ENCODE peak calls at places on chromosomes 12 and 14, in nine cellular contexts. A is B cell; N is SW480; V is AG08396; X is NCI-H524 treated with DMSO at 0.1 percent for 48 hours; O is CD8-positive, alpha-beta memory T cell; R is frontal cortex; G is hippocampal formation; I is Jurkat, Clone E6-1. M is an unnamed sample.

GRCh38 chr14:106605548-106606448 is 1079.4 kb downstream of the TMEM121 start:
- DNase-seq in X (no peak), O (peak; percentile 62), V (no peak), N (peak; percentile 58), R (no peak), A (peak; percentile 79), G (no peak), I (peak; percentile 86), M (peak; percentile 53)

GRCh38 chr12:4769073-4769472 is 48.9 kb downstream of the GALNT8 start:
- DNase-seq in G (no peak), N (no peak), R (no peak), A (no peak), X (no peak), I (no peak), V (no peak), O (no peak), M (no peak)

GRCh38 chr14:88476375-88476774 is 78.4 kb downstream of the PTPN21 start:
- DNase-seq in I (no peak), R (no peak), O (no peak), X (no peak), A (no peak), N (no peak), G (no peak), V (no peak), M (no peak)

GRCh38 chr12:47767197-47767724 is 5.8 kb upstream of the SLC48A1 start:
- DNase-seq in N (peak; percentile 76), O (peak; percentile 59), V (no peak), G (peak; percentile 52), X (no peak), I (peak; percentile 61), R (no peak), A (peak; percentile 63), M (peak; percentile 79)

GRCh38 chr12:123106640-123107359 is 44.1 kb downstream of the PITPNM2 start:
- DNase-seq in X (no peak), R (no peak), I (peak; percentile 39), A (peak; percentile 56), N (peak; percentile 66), V (no peak), G (no peak), O (peak; percentile 35), M (no peak)

GRCh38 chr12:92955997-92956663 is 27.0 kb upstream of the EEA1 start:
- DNase-seq in O (no peak), X (no peak), A (no peak), R (no peak), G (no peak), V (peak; percentile 12), N (no peak), I (no peak), M (no peak)

GRCh38 chr14:103872492-103873113 is 25.2 kb upstream of the PPP1R13B start:
- DNase-seq in I (no peak), A (peak; percentile 62), N (no peak), X (no peak), R (no peak), V (no peak), G (no peak), O (no peak), M (no peak)

GRCh38 chr14:68141531-68142088 is 322.0 kb downstream of the RAD51B start:
- DNase-seq in N (peak; percentile 49), V (no peak), I (no peak), X (no peak), R (no peak), G (no peak), A (no peak), O (no peak), M (no peak)

GRCh38 chr12:95637471-95638155 is 86.3 kb upstream of the USP44 start:
- DNase-seq in I (no peak), R (no peak), O (no peak), N (no peak), G (no peak), A (no peak), X (peak; percentile 12), V (peak; percentile 34), M (no peak)

GRCh38 chr12:94677778-94678177 is 27.4 kb upstream of the TMCC3 start:
- DNase-seq in X (no peak), N (no peak), A (no peak), I (no peak), V (no peak), G (no peak), O (peak; percentile 4), R (no peak), M (no peak)

GRCh38 chr12:53047221-53048032 is 2.4 kb upstream of the TNS2 start:
- DNase-seq in N (peak; percentile 81), X (no peak), R (peak; percentile 88), I (peak; percentile 29), O (peak; percentile 66), A (peak; percentile 99), V (peak; percentile 90), G (peak; percentile 79), M (peak; percentile 70)

GRCh38 chr12:55797068-55797467 is 20.5 kb downstream of the SARNP start:
- DNase-seq in O (no peak), I (peak; percentile 27), A (peak; percentile 19), N (peak; percentile 26), R (peak; percentile 38), X (peak; percentile 3), V (peak; percentile 36), G (peak; percentile 3), M (no peak)

GRCh38 chr14:61355892-61356325 is 34.5 kb downstream of the PRKCH start:
- DNase-seq in A (no peak), X (no peak), N (peak; percentile 53), I (no peak), O (no peak), R (no peak), V (peak; percentile 31), G (no peak), M (peak; percentile 85)

GRCh38 chr14:101209594-101209993 is 306.1 kb upstream of the RTL1 start:
- DNase-seq in G (no peak), A (no peak), V (no peak), N (no peak), R (no peak), I (no peak), O (no peak), X (no peak), M (no peak)

GRCh38 chr12:48925218-48925871 is at the start of gene FKBP11:
- DNase-seq in N (peak; percentile 68), X (no peak), I (peak; percentile 35), V (peak; percentile 76), R (peak; percentile 65), A (peak; percentile 79), O (peak; percentile 87), G (peak; percentile 6), M (peak; percentile 62)

GRCh38 chr12:3752096-3752709 is 706 bp downstream of the CRACR2A start:
- DNase-seq in A (peak; percentile 70), I (peak; percentile 69), N (peak; percentile 77), O (peak; percentile 74), V (peak; percentile 47), X (no peak), R (peak; percentile 20), G (no peak), M (no peak)

GRCh38 chr12:13635709-13636108 is 345.7 kb downstream of the GRIN2B start:
- DNase-seq in X (no peak), G (no peak), A (no peak), O (no peak), V (no peak), N (no peak), R (no peak), I (no peak), M (no peak)

GRCh38 chr14:69087061-69087461 is 65.9 kb downstream of the DCAF5 start:
- DNase-seq in X (no peak), I (no peak), R (no peak), N (no peak), V (no peak), O (no peak), G (no peak), A (no peak), M (no peak)

GRCh38 chr12:13120431-13120830 is 17.0 kb upstream of the GSG1 start:
- DNase-seq in N (no peak), V (no peak), O (no peak), G (no peak), A (no peak), X (no peak), I (no peak), R (no peak), M (no peak)

GRCh38 chr14:37116933-37117844 is 55.2 kb downstream of the SLC25A21 start:
- DNase-seq in R (no peak), V (peak; percentile 18), A (no peak), N (no peak), G (no peak), X (peak; percentile 47), O (no peak), I (no peak), M (no peak)

GRCh38 chr12:108063192-108063591 is 65.9 kb upstream of the WSCD2 start:
- DNase-seq in X (no peak), O (no peak), A (no peak), G (no peak), R (no peak), N (peak; percentile 13), I (peak; percentile 24), V (no peak), M (no peak)

GRCh38 chr12:88698471-88698870 is 118.2 kb upstream of the KITLG start:
- DNase-seq in R (no peak), X (no peak), N (no peak), V (no peak), O (no peak), A (no peak), G (no peak), I (no peak), M (no peak)

GRCh38 chr12:52197371-52198231 is 5.8 kb upstream of the KRT80 start:
- DNase-seq in G (no peak), V (no peak), I (no peak), O (no peak), A (no peak), R (no peak), N (peak; percentile 72), X (no peak), M (no peak)

GRCh38 chr14:22159049-22159448 is 430.0 kb downstream of the DAD1 start:
- DNase-seq in N (peak; percentile 52), I (no peak), G (no peak), O (no peak), X (no peak), V (no peak), R (no peak), A (no peak), M (peak; percentile 41)

GRCh38 chr14:99744199-99744872 is 48.9 kb upstream of the EML1 start:
- DNase-seq in R (no peak), N (no peak), I (no peak), G (no peak), V (no peak), X (no peak), O (no peak), A (no peak), M (no peak)

GRCh38 chr12:22453511-22453910 is 90.8 kb downstream of the C2CD5 start:
- DNase-seq in G (no peak), V (no peak), A (no peak), O (no peak), R (no peak), I (no peak), X (no peak), N (no peak), M (no peak)

GRCh38 chr12:29783773-29784666 is at the start of gene TMTC1:
- DNase-seq in R (peak; percentile 79), G (peak; percentile 71), I (no peak), V (peak; percentile 92), A (no peak), O (no peak), X (no peak), N (no peak), M (peak; percentile 44)

GRCh38 chr12:124720687-124721500 is 142.8 kb downstream of the SCARB1 start:
- DNase-seq in X (peak; percentile 49), G (peak; percentile 22), N (no peak), I (no peak), R (peak; percentile 56), A (no peak), V (no peak), O (no peak), M (no peak)

GRCh38 chr12:68498736-68499135 is 112.0 kb upstream of the RAP1B start:
- DNase-seq in V (no peak), O (no peak), N (no peak), G (no peak), I (no peak), A (no peak), X (no peak), R (no peak), M (no peak)

GRCh38 chr14:61342486-61342885 is 21.1 kb downstream of the PRKCH start:
- DNase-seq in A (no peak), R (no peak), X (no peak), G (no peak), I (peak; percentile 94), V (no peak), N (no peak), O (peak; percentile 90), M (no peak)

GRCh38 chr14:22047105-22047504 is 373.5 kb upstream of the OR4E1 start:
- DNase-seq in O (peak; percentile 37), V (no peak), N (peak; percentile 58), G (no peak), I (no peak), A (no peak), X (no peak), R (peak; percentile 2), M (peak; percentile 27)

M was measured in Calu3.